ENCODE peak calls at places on chromosomes 16 and 17, in eight cellular contexts. G is ovary, Z is GM12878, E is transverse colon, A is K562, H is A549, Q is stomach, K is sigmoid colon. J is an unnamed sample.

GRCh38 chr16:29990883-29991570 is 4.4 kb downstream of the HIRIP3 start:
- DNase-seq in Q (no peak), Z (no peak), G (no peak), H (no peak), A (no peak), K (no peak), E (no peak), J (no peak)

GRCh38 chr17:32318071-32318470 is 23.9 kb downstream of the C17orf75 start:
- DNase-seq in H (no peak), A (no peak), K (no peak), G (no peak), E (no peak), Z (no peak), Q (no peak), J (no peak)

GRCh38 chr17:6427284-6427781 is 7.6 kb downstream of the AIPL1 start:
- DNase-seq in A (no peak), G (no peak), E (no peak), H (no peak), K (no peak), Z (peak), Q (no peak), J (no peak)

GRCh38 chr16:29852654-29853053 is 10.4 kb downstream of the CDIPT start:
- DNase-seq in E (no peak), K (peak), Z (no peak), G (no peak), A (no peak), Q (no peak), H (no peak), J (no peak)

GRCh38 chr17:55386931-55387330 is 34.7 kb downstream of the MMD start:
- DNase-seq in Z (no peak), E (no peak), G (no peak), Q (no peak), K (no peak), A (no peak), H (no peak), J (no peak)

GRCh38 chr17:45992904-45993303 is 6.1 kb upstream of the STH start:
- DNase-seq in E (no peak), Q (no peak), A (no peak), H (no peak), K (no peak), G (no peak), Z (no peak), J (no peak)

GRCh38 chr16:26475579-26475978 is 591.1 kb upstream of the C16orf82 start:
- DNase-seq in H (no peak), G (no peak), A (no peak), Q (no peak), K (no peak), Z (no peak), E (no peak), J (no peak)

GRCh38 chr17:29495011-29495410 is 71.8 kb downstream of the ABHD15 start:
- DNase-seq in G (no peak), Q (no peak), E (no peak), Z (no peak), A (no peak), H (no peak), K (no peak), J (no peak)

GRCh38 chr16:87420401-87421368 is 28.5 kb downstream of the MAP1LC3B start:
- DNase-seq in Q (no peak), H (no peak), K (peak), E (no peak), A (peak), G (no peak), Z (no peak), J (no peak)

GRCh38 chr16:49493836-49494235 is 120.2 kb downstream of the C16orf78 start:
- DNase-seq in Q (no peak), A (no peak), G (no peak), K (no peak), H (no peak), Z (no peak), E (no peak), J (no peak)

GRCh38 chr16:11682655-11683096 is 14.4 kb downstream of the SNN start:
- DNase-seq in Z (no peak), H (no peak), A (no peak), K (peak), Q (no peak), G (no peak), E (no peak), J (no peak)

GRCh38 chr16:31365131-31365865 is 10.3 kb downstream of the ITGAX start:
- DNase-seq in Q (no peak), G (no peak), Z (no peak), E (no peak), A (no peak), K (no peak), H (no peak), J (no peak)

GRCh38 chr17:32136856-32137255 is 5.4 kb upstream of the RHOT1 start:
- DNase-seq in K (no peak), Q (no peak), G (no peak), Z (no peak), H (no peak), A (no peak), E (no peak), J (no peak)

GRCh38 chr17:67055811-67056745 is 11.7 kb downstream of the CACNG1 start:
- DNase-seq in A (no peak), E (peak), H (no peak), Z (no peak), G (no peak), Q (no peak), K (no peak), J (no peak)

GRCh38 chr17:68646626-68647526 is 45.7 kb upstream of the FAM20A start:
- DNase-seq in Q (peak), A (no peak), G (no peak), Z (no peak), K (no peak), H (no peak), E (no peak), J (no peak)

GRCh38 chr17:61211233-61211632 is 188.4 kb upstream of the TBX2 start:
- DNase-seq in K (no peak), A (no peak), G (no peak), E (no peak), Q (no peak), H (no peak), Z (no peak), J (no peak)

GRCh38 chr17:80103061-80103481 is 1.7 kb downstream of the GAA start:
- DNase-seq in E (no peak), H (no peak), Q (no peak), A (no peak), G (peak), K (no peak), Z (no peak), J (no peak)

GRCh38 chr17:10646393-10646990 is 10.6 kb downstream of the MYH3 start:
- DNase-seq in E (peak), A (peak), H (peak), G (peak), K (peak), Q (peak), Z (no peak), J (peak)

GRCh38 chr16:49924078-49924477 is 68.2 kb upstream of the ZNF423 start:
- DNase-seq in Z (peak), E (no peak), A (peak), H (peak), Q (no peak), K (peak), G (no peak), J (no peak)

GRCh38 chr17:79186406-79186805 is 111.8 kb downstream of the ENGASE start:
- DNase-seq in A (no peak), E (no peak), H (no peak), Q (no peak), Z (no peak), K (no peak), G (no peak), J (no peak)

GRCh38 chr17:17606416-17607000 is 15.0 kb upstream of the PEMT start:
- DNase-seq in K (no peak), A (peak), H (no peak), Z (no peak), Q (no peak), E (no peak), G (no peak), J (no peak)

GRCh38 chr16:28210979-28211505 is 723 bp downstream of the XPO6 start:
- DNase-seq in Q (peak), H (peak), A (peak), G (peak), Z (no peak), E (peak), K (peak), J (peak)

GRCh38 chr16:4612977-4613635 is 1.6 kb downstream of the UBALD1 start:
- DNase-seq in H (no peak), G (peak), K (no peak), E (no peak), A (no peak), Q (no peak), Z (no peak), J (no peak)

GRCh38 chr16:12294471-12294870 is 317.9 kb downstream of the SNX29 start:
- DNase-seq in Z (no peak), H (no peak), Q (no peak), G (no peak), K (no peak), E (no peak), A (no peak), J (no peak)

GRCh38 chr16:27110524-27110896 is 43.8 kb downstream of the C16orf82 start:
- DNase-seq in A (no peak), K (no peak), Q (no peak), Z (no peak), G (no peak), H (no peak), E (no peak), J (no peak)

GRCh38 chr17:8300629-8301242 is 5.5 kb upstream of the SLC25A35 start:
- DNase-seq in Z (peak), E (peak), Q (peak), K (peak), G (peak), A (peak), H (peak), J (no peak)
- TF ChIP-seq EP300 in Z (no peak), E (no peak), Q (no peak), K (no peak), G (no peak), A (no peak), H (no peak), J (no peak)

DNA sequence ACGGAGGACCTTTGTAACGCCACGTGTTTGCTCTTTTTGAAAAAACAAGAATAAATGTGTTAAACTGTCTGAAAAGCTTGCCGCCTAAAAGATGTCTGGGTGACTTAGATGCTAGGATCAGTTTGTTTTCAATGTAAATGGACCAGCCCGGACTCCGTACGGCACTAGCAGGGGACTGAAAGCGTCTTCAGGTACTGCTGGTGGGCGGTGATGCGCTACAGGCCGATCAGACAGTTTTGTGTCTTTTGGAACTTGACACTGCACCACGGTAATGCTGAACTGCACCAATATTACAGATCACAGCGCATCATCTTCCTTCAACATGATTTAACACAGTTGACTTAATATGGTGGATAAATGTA is 721 bp upstream of the MBTPS1 start:
- DNase-seq in Q (no peak), H (peak), G (no peak), Z (no peak), K (no peak), A (no peak), E (no peak), J (no peak)
- TF ChIP-seq EP300 in Q (no peak), H (no peak), G (no peak), Z (no peak), K (no peak), A (no peak), E (no peak), J (no peak)

GRCh38 chr16:57167951-57168350 is 17.9 kb downstream of the PSME3IP1 start:
- DNase-seq in G (no peak), E (no peak), A (no peak), Q (no peak), H (peak), K (peak), Z (no peak), J (no peak)
- TF ChIP-seq EP300 in G (no peak), E (no peak), A (no peak), Q (no peak), H (no peak), K (no peak), Z (no peak), J (no peak)

DNA sequence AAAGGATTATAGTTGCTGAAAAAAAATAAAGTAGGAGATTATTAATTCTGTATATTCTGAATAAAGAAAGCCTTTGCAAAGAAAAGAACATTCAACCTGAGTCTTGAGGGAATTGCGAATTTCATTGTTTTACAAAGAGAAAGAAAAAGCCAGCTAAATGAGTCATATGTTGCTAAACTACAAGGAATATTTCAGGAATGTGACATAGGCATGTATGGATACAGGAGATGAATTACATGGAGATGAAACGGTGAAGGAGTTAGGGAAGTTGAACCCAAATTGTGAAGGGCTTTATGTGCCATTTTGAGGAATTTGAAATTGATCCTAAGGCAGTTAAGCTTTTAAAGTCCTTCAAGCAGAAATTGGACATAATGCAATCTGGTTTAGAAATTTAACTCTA is 177.3 kb upstream of the RBL2 start:
- DNase-seq in Z (no peak), E (no peak), K (no peak), Q (no peak), G (no peak), A (no peak), H (no peak), J (no peak)
- TF ChIP-seq EP300 in Z (no peak), E (no peak), K (no peak), Q (no peak), G (no peak), A (no peak), H (no peak), J (no peak)

GRCh38 chr17:20059728-20060188 is 50.6 kb downstream of the SPECC1 start:
- DNase-seq in K (no peak), A (no peak), Q (no peak), G (no peak), E (no peak), H (peak), Z (peak), J (no peak)
- TF ChIP-seq EP300 in K (no peak), A (peak), Q (no peak), G (no peak), E (no peak), H (no peak), Z (no peak), J (no peak)

GRCh38 chr16:75238132-75238852 is 13.1 kb downstream of the BCAR1 start:
- DNase-seq in A (no peak), K (peak), H (no peak), G (peak), Q (peak), E (peak), Z (no peak), J (peak)
- TF ChIP-seq EP300 in A (no peak), K (no peak), H (no peak), G (no peak), Q (no peak), E (no peak), Z (no peak), J (no peak)

J was measured in tibial nerve.